ENCODE peak calls at places on chromosomes 13 and 19, in four cellular contexts. One of them, this sample, is unnamed.
A peak's percentile ranks its signal among the peaks of the same experiment; 100 is the strongest.

GRCh38 chr19:50280983-50281382 is 48.2 kb downstream of the KCNC3 start:
- DNase-seq in IMR-90: no peak
- DNase-seq in thoracic aorta: no peak
- DNase-seq in HCT116: no peak
- DNase-seq in this sample: no peak

GRCh38 chr19:2732157-2732725 is 7.6 kb downstream of the SLC39A3 start:
- DNase-seq in IMR-90: no peak
- DNase-seq in thoracic aorta: no peak
- DNase-seq in HCT116: no peak
- DNase-seq in this sample: no peak

GRCh38 chr19:47107201-47107952 is 6.2 kb downstream of the ZC3H4 start:
- DNase-seq in IMR-90: peak; percentile 45
- DNase-seq in thoracic aorta: no peak
- DNase-seq in HCT116: no peak
- DNase-seq in this sample: no peak

GRCh38 chr13:74206061-74206561 is 71.9 kb upstream of the KLF12 start:
- DNase-seq in thoracic aorta: no peak
- DNase-seq in IMR-90: peak; percentile 92
- DNase-seq in HCT116: no peak
- DNase-seq in this sample: peak; percentile 54

GRCh38 chr13:97574926-97575325 is 141.0 kb downstream of the RAP2A start:
- DNase-seq in IMR-90: peak; percentile 52
- DNase-seq in HCT116: peak; percentile 31
- DNase-seq in thoracic aorta: no peak
- DNase-seq in this sample: no peak

GRCh38 chr13:113001251-113002140 is 32.5 kb downstream of the MCF2L start:
- DNase-seq in thoracic aorta: no peak
- DNase-seq in HCT116: no peak
- DNase-seq in IMR-90: peak; percentile 3
- DNase-seq in this sample: no peak

GRCh38 chr19:32566246-32566830 is 14.7 kb upstream of the PDCD5 start:
- DNase-seq in thoracic aorta: no peak
- DNase-seq in IMR-90: peak; percentile 29
- DNase-seq in HCT116: no peak
- DNase-seq in this sample: no peak

GRCh38 chr13:114283581-114283980 is 2.2 kb downstream of the UPF3A start:
- DNase-seq in IMR-90: peak; percentile 23
- DNase-seq in thoracic aorta: no peak
- DNase-seq in HCT116: no peak
- DNase-seq in this sample: no peak

GRCh38 chr13:41675306-41675705 is 218.0 kb downstream of the RGCC start:
- DNase-seq in thoracic aorta: no peak
- DNase-seq in IMR-90: no peak
- DNase-seq in HCT116: no peak
- DNase-seq in this sample: peak; percentile 64

GRCh38 chr13:33053397-33054066 is 37.3 kb downstream of the KL start:
- DNase-seq in IMR-90: no peak
- DNase-seq in thoracic aorta: no peak
- DNase-seq in HCT116: no peak
- DNase-seq in this sample: no peak

GRCh38 chr13:71219671-71220070 is 647.3 kb downstream of the DACH1 start:
- DNase-seq in thoracic aorta: no peak
- DNase-seq in IMR-90: no peak
- DNase-seq in HCT116: no peak
- DNase-seq in this sample: no peak

GRCh38 chr13:69496951-69497350 is 610.7 kb upstream of the ATXN8OS start:
- DNase-seq in thoracic aorta: no peak
- DNase-seq in IMR-90: no peak
- DNase-seq in HCT116: no peak
- DNase-seq in this sample: no peak

GRCh38 chr19:3323704-3324103 is 42.7 kb upstream of the NFIC start:
- DNase-seq in HCT116: no peak
- DNase-seq in IMR-90: no peak
- DNase-seq in thoracic aorta: no peak
- DNase-seq in this sample: no peak

GRCh38 chr19:44903602-44904425 is 1.8 kb upstream of the APOE start:
- DNase-seq in IMR-90: peak; percentile 49
- DNase-seq in HCT116: no peak
- DNase-seq in thoracic aorta: no peak
- DNase-seq in this sample: no peak

GRCh38 chr13:26921918-26922317 is 161.3 kb upstream of the GPR12 start:
- DNase-seq in IMR-90: no peak
- DNase-seq in thoracic aorta: no peak
- DNase-seq in HCT116: no peak
- DNase-seq in this sample: no peak

GRCh38 chr13:74040200-74040599 is 94.0 kb downstream of the KLF12 start:
- DNase-seq in HCT116: peak; percentile 49
- DNase-seq in IMR-90: peak; percentile 31
- DNase-seq in thoracic aorta: no peak
- DNase-seq in this sample: no peak

GRCh38 chr19:27740396-27740795 is 1472.6 kb downstream of the UQCRFS1 start:
- DNase-seq in HCT116: no peak
- DNase-seq in thoracic aorta: no peak
- DNase-seq in IMR-90: no peak
- DNase-seq in this sample: no peak

GRCh38 chr13:33207616-33207964 is 78.0 kb downstream of the STARD13 start:
- DNase-seq in thoracic aorta: no peak
- DNase-seq in HCT116: no peak
- DNase-seq in IMR-90: peak; percentile 98
- DNase-seq in this sample: peak; percentile 87

GRCh38 chr19:15248648-15249559 is 16.7 kb upstream of the EPHX3 start:
- DNase-seq in thoracic aorta: peak; percentile 64
- DNase-seq in HCT116: no peak
- DNase-seq in IMR-90: peak; percentile 91
- DNase-seq in this sample: no peak

GRCh38 chr13:95745752-95746151 is 68.8 kb downstream of the DNAJC3 start:
- DNase-seq in thoracic aorta: no peak
- DNase-seq in IMR-90: no peak
- DNase-seq in HCT116: no peak
- DNase-seq in this sample: no peak

GRCh38 chr19:57512845-57513244 is 13.1 kb downstream of the ZNF773 start:
- DNase-seq in IMR-90: peak; percentile 34
- DNase-seq in HCT116: no peak
- DNase-seq in thoracic aorta: no peak
- DNase-seq in this sample: no peak

GRCh38 chr19:19546751-19547162 is 8.7 kb downstream of the CILP2 start:
- DNase-seq in thoracic aorta: no peak
- DNase-seq in HCT116: no peak
- DNase-seq in IMR-90: no peak
- DNase-seq in this sample: no peak

GRCh38 chr13:23140492-23140891 is 40.3 kb upstream of the SGCG start:
- DNase-seq in IMR-90: peak; percentile 24
- DNase-seq in thoracic aorta: no peak
- DNase-seq in HCT116: no peak
- DNase-seq in this sample: no peak

GRCh38 chr19:50325310-50326100 is 3.7 kb downstream of the KCNC3 start:
- DNase-seq in HCT116: peak; percentile 73
- DNase-seq in IMR-90: peak; percentile 13
- DNase-seq in thoracic aorta: no peak
- DNase-seq in this sample: no peak

GRCh38 chr13:33487575-33488243 is 202.2 kb upstream of the STARD13 start:
- DNase-seq in IMR-90: peak; percentile 65
- DNase-seq in thoracic aorta: no peak
- DNase-seq in HCT116: no peak
- DNase-seq in this sample: peak; percentile 60

DNA sequence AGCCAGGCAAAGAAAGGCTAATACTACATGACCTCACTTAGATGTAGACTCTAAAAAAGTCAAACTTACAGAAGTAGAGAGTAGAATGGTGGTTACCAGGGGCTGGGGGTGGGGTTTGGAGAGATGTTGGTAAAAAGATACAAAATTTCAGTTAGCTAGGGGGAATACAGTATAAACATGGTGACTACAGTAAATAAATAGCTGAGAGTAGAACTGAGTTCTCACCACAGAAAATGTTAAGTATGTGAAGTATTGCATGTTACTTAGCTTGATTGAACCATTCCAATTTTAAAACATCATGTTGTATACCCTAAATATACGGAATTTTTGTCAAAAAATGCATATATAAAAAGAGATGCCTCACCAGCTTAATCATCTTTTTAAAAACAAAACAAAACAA is 67.5 kb upstream of the DOCK9 start:
- DNase-seq in IMR-90: peak; percentile 58
- DNase-seq in thoracic aorta: no peak
- DNase-seq in HCT116: no peak
- DNase-seq in this sample: no peak
- H3K4me1 ChIP-seq in IMR-90: peaks cover 16% of the 10 kb centered on the region
- H3K4me1 ChIP-seq in thoracic aorta: peaks cover 6% of the 10 kb centered on the region
- H3K4me1 ChIP-seq in HCT116: peaks cover 4% of the 10 kb centered on the region
- H3K4me1 ChIP-seq in this sample: peaks cover 34% of the 10 kb centered on the region

GRCh38 chr19:35117791-35118190 is 2.2 kb downstream of the FXYD3 start:
- DNase-seq in IMR-90: no peak
- DNase-seq in thoracic aorta: no peak
- DNase-seq in HCT116: no peak
- DNase-seq in this sample: no peak
- H3K4me1 ChIP-seq in IMR-90: no peaks in the 10 kb centered on the region
- H3K4me1 ChIP-seq in thoracic aorta: peaks cover 6% of the 10 kb centered on the region
- H3K4me1 ChIP-seq in HCT116: peaks cover 42% of the 10 kb centered on the region
- H3K4me1 ChIP-seq in this sample: peaks cover 33% of the 10 kb centered on the region

GRCh38 chr19:10416380-10417257 is 3.7 kb upstream of the PDE4A start:
- DNase-seq in thoracic aorta: peak; percentile 68
- DNase-seq in IMR-90: peak; percentile 90
- DNase-seq in HCT116: peak; percentile 89
- DNase-seq in this sample: peak; percentile 44

GRCh38 chr19:10407102-10407501 is 3.8 kb upstream of the CDC37 start:
- DNase-seq in thoracic aorta: no peak
- DNase-seq in IMR-90: no peak
- DNase-seq in HCT116: no peak
- DNase-seq in this sample: no peak

GRCh38 chr19:10416083-10416379 is 4.3 kb upstream of the PDE4A start:
- DNase-seq in HCT116: no peak
- DNase-seq in IMR-90: no peak
- DNase-seq in thoracic aorta: no peak
- DNase-seq in this sample: no peak

GRCh38 chr19:10408511-10409291 is 5.4 kb upstream of the CDC37 start:
- DNase-seq in IMR-90: no peak
- DNase-seq in thoracic aorta: no peak
- DNase-seq in HCT116: no peak
- DNase-seq in this sample: no peak

GRCh38 chr19:10412257-10412977 is 7.9 kb upstream of the PDE4A start:
- DNase-seq in thoracic aorta: no peak
- DNase-seq in IMR-90: no peak
- DNase-seq in HCT116: no peak
- DNase-seq in this sample: no peak
- H3K4me1 ChIP-seq in thoracic aorta: peaks cover 7% of the 10 kb centered on the region
- H3K4me1 ChIP-seq in IMR-90: peaks cover 2% of the 10 kb centered on the region
- H3K4me1 ChIP-seq in HCT116: peaks cover 19% of the 10 kb centered on the region
- H3K4me1 ChIP-seq in this sample: no peaks in the 10 kb centered on the region

GRCh38 chr19:39132344-39132969 is 6.9 kb downstream of the PAK4 start:
- DNase-seq in IMR-90: no peak
- DNase-seq in HCT116: no peak
- DNase-seq in thoracic aorta: no peak
- DNase-seq in this sample: no peak
- H3K4me1 ChIP-seq in IMR-90: peaks cover 7% of the 10 kb centered on the region
- H3K4me1 ChIP-seq in HCT116: peaks cover 32% of the 10 kb centered on the region
- H3K4me1 ChIP-seq in thoracic aorta: peaks cover 34% of the 10 kb centered on the region
- H3K4me1 ChIP-seq in this sample: peaks cover 4% of the 10 kb centered on the region

GRCh38 chr19:512548-513365 is 5.5 kb downstream of the TPGS1 start:
- DNase-seq in HCT116: no peak
- DNase-seq in IMR-90: no peak
- DNase-seq in thoracic aorta: no peak
- DNase-seq in this sample: no peak
- H3K4me1 ChIP-seq in HCT116: peaks cover 40% of the 10 kb centered on the region
- H3K4me1 ChIP-seq in IMR-90: peaks cover 12% of the 10 kb centered on the region
- H3K4me1 ChIP-seq in thoracic aorta: peaks cover 10% of the 10 kb centered on the region
- H3K4me1 ChIP-seq in this sample: no peaks in the 10 kb centered on the region